ENCODE peak calls at places on chromosomes 1 and 21, in seven cellular contexts. One of them, this sample, is unnamed.
A peak's percentile ranks its signal among the peaks of the same experiment; 100 is the strongest.

GRCh38 chr1:205505076-205505729 is 734 bp downstream of the CDK18 start:
- DNase-seq in AG10803: no peak
- DNase-seq in Right ventricle myocardium superior: no peak
- DNase-seq in progenitor cell of endocrine pancreas: no peak
- DNase-seq in thoracic aorta: no peak
- DNase-seq in fibroblast of the conjunctiva: no peak
- DNase-seq in D721Med: no peak
- DNase-seq in this sample: no peak

GRCh38 chr1:218778257-218778656 is 395.4 kb upstream of the LYPLAL1 start:
- DNase-seq in AG10803: no peak
- DNase-seq in D721Med: no peak
- DNase-seq in fibroblast of the conjunctiva: no peak
- DNase-seq in Right ventricle myocardium superior: no peak
- DNase-seq in progenitor cell of endocrine pancreas: no peak
- DNase-seq in thoracic aorta: no peak
- DNase-seq in this sample: no peak

GRCh38 chr1:35605882-35606182 is 32.7 kb downstream of the TFAP2E start:
- DNase-seq in fibroblast of the conjunctiva: no peak
- DNase-seq in D721Med: no peak
- DNase-seq in AG10803: peak; percentile 62
- DNase-seq in progenitor cell of endocrine pancreas: no peak
- DNase-seq in Right ventricle myocardium superior: no peak
- DNase-seq in thoracic aorta: no peak
- DNase-seq in this sample: no peak

GRCh38 chr21:43917515-43918384 is 52.7 kb downstream of the AGPAT3 start:
- DNase-seq in AG10803: no peak
- DNase-seq in fibroblast of the conjunctiva: no peak
- DNase-seq in Right ventricle myocardium superior: no peak
- DNase-seq in progenitor cell of endocrine pancreas: no peak
- DNase-seq in D721Med: no peak
- DNase-seq in thoracic aorta: no peak
- DNase-seq in this sample: no peak

GRCh38 chr1:86992790-86993189 is 78.4 kb downstream of the HS2ST1 start:
- DNase-seq in Right ventricle myocardium superior: no peak
- DNase-seq in fibroblast of the conjunctiva: no peak
- DNase-seq in progenitor cell of endocrine pancreas: no peak
- DNase-seq in thoracic aorta: no peak
- DNase-seq in AG10803: no peak
- DNase-seq in D721Med: no peak
- DNase-seq in this sample: no peak

GRCh38 chr1:183881387-183882084 is 76.6 kb downstream of the RGL1 start:
- DNase-seq in AG10803: peak; percentile 62
- DNase-seq in Right ventricle myocardium superior: peak; percentile 66
- DNase-seq in progenitor cell of endocrine pancreas: peak; percentile 52
- DNase-seq in D721Med: no peak
- DNase-seq in thoracic aorta: no peak
- DNase-seq in fibroblast of the conjunctiva: peak; percentile 59
- DNase-seq in this sample: peak; percentile 46

GRCh38 chr1:221850788-221851187 is 108.9 kb upstream of the DUSP10 start:
- DNase-seq in thoracic aorta: no peak
- DNase-seq in AG10803: no peak
- DNase-seq in progenitor cell of endocrine pancreas: no peak
- DNase-seq in Right ventricle myocardium superior: no peak
- DNase-seq in D721Med: no peak
- DNase-seq in fibroblast of the conjunctiva: no peak
- DNase-seq in this sample: no peak

GRCh38 chr1:9643351-9644256 is 7.9 kb upstream of the PIK3CD start:
- DNase-seq in AG10803: no peak
- DNase-seq in D721Med: no peak
- DNase-seq in Right ventricle myocardium superior: no peak
- DNase-seq in progenitor cell of endocrine pancreas: no peak
- DNase-seq in fibroblast of the conjunctiva: no peak
- DNase-seq in thoracic aorta: no peak
- DNase-seq in this sample: no peak

GRCh38 chr1:57066980-57067615 is 101.3 kb upstream of the C8B start:
- DNase-seq in fibroblast of the conjunctiva: no peak
- DNase-seq in Right ventricle myocardium superior: no peak
- DNase-seq in D721Med: no peak
- DNase-seq in thoracic aorta: no peak
- DNase-seq in progenitor cell of endocrine pancreas: no peak
- DNase-seq in AG10803: no peak
- DNase-seq in this sample: no peak

GRCh38 chr1:202619528-202619927 is 90.7 kb downstream of the SYT2 start:
- DNase-seq in fibroblast of the conjunctiva: no peak
- DNase-seq in Right ventricle myocardium superior: no peak
- DNase-seq in progenitor cell of endocrine pancreas: no peak
- DNase-seq in D721Med: no peak
- DNase-seq in AG10803: no peak
- DNase-seq in thoracic aorta: no peak
- DNase-seq in this sample: no peak

GRCh38 chr1:30758785-30759380 is 1.3 kb upstream of the LAPTM5 start:
- DNase-seq in fibroblast of the conjunctiva: no peak
- DNase-seq in AG10803: peak; percentile 58
- DNase-seq in progenitor cell of endocrine pancreas: no peak
- DNase-seq in D721Med: no peak
- DNase-seq in thoracic aorta: no peak
- DNase-seq in Right ventricle myocardium superior: no peak
- DNase-seq in this sample: no peak

GRCh38 chr1:98661544-98662353 is at the start of gene SNX7:
- DNase-seq in Right ventricle myocardium superior: peak; percentile 89
- DNase-seq in fibroblast of the conjunctiva: peak; percentile 42
- DNase-seq in AG10803: peak; percentile 78
- DNase-seq in progenitor cell of endocrine pancreas: peak; percentile 85
- DNase-seq in D721Med: peak; percentile 34
- DNase-seq in thoracic aorta: peak; percentile 30
- DNase-seq in this sample: peak; percentile 79